ENCODE peak calls at places on chromosome 18, in five cellular contexts. J is astrocyte of the spinal cord, O is WTC11, B is lung, T is uterus. G is an unnamed sample.

GRCh38 chr18:45775241-45775676 is 50.2 kb upstream of the SIGLEC15 start:
- DNase-seq in B (peak), J (peak), O (peak), T (peak), G (peak)

GRCh38 chr18:68438983-68439382 is 275.9 kb downstream of the TMX3 start:
- DNase-seq in O (no peak), T (no peak), B (no peak), J (no peak), G (no peak)

GRCh38 chr18:4096501-4096900 is 358.6 kb downstream of the DLGAP1 start:
- DNase-seq in B (no peak), O (no peak), T (no peak), J (peak), G (no peak)

GRCh38 chr18:58287626-58288289 is 243.7 kb downstream of the NEDD4L start:
- DNase-seq in J (no peak), O (no peak), T (no peak), B (no peak), G (no peak)

GRCh38 chr18:79912994-79913831 is 38.2 kb downstream of the SLC66A2 start:
- DNase-seq in T (no peak), J (no peak), O (no peak), B (peak), G (no peak)

GRCh38 chr18:56240405-56240804 is 398.0 kb downstream of the TXNL1 start:
- DNase-seq in B (no peak), T (no peak), O (no peak), J (peak), G (no peak)

GRCh38 chr18:9949315-9949714 is 35.5 kb downstream of the VAPA start:
- DNase-seq in J (no peak), T (no peak), B (no peak), O (no peak), G (no peak)

GRCh38 chr18:55346387-55346786 is 241.6 kb downstream of the TCF4 start:
- DNase-seq in B (no peak), T (no peak), J (no peak), O (no peak), G (no peak)

GRCh38 chr18:44897445-44898215 is 216.9 kb downstream of the SETBP1 start:
- DNase-seq in O (no peak), T (no peak), J (no peak), B (no peak), G (no peak)

GRCh38 chr18:48680871-48681270 is 142.0 kb downstream of the CTIF start:
- DNase-seq in B (no peak), T (peak), J (peak), O (no peak), G (no peak)

GRCh38 chr18:61334491-61334850 is 1.2 kb downstream of the CDH20 start:
- DNase-seq in B (no peak), J (no peak), O (peak), T (no peak), G (peak)

GRCh38 chr18:61335737-61336555 is 2.7 kb downstream of the CDH20 start:
- DNase-seq in B (no peak), J (no peak), O (no peak), T (no peak), G (no peak)

GRCh38 chr18:61334951-61335736 is 1.9 kb downstream of the CDH20 start:
- DNase-seq in B (no peak), O (no peak), T (no peak), J (no peak), G (no peak)

GRCh38 chr18:61333271-61333745 is at the start of gene CDH20:
- DNase-seq in B (no peak), O (peak), J (no peak), T (no peak), G (peak)

DNA sequence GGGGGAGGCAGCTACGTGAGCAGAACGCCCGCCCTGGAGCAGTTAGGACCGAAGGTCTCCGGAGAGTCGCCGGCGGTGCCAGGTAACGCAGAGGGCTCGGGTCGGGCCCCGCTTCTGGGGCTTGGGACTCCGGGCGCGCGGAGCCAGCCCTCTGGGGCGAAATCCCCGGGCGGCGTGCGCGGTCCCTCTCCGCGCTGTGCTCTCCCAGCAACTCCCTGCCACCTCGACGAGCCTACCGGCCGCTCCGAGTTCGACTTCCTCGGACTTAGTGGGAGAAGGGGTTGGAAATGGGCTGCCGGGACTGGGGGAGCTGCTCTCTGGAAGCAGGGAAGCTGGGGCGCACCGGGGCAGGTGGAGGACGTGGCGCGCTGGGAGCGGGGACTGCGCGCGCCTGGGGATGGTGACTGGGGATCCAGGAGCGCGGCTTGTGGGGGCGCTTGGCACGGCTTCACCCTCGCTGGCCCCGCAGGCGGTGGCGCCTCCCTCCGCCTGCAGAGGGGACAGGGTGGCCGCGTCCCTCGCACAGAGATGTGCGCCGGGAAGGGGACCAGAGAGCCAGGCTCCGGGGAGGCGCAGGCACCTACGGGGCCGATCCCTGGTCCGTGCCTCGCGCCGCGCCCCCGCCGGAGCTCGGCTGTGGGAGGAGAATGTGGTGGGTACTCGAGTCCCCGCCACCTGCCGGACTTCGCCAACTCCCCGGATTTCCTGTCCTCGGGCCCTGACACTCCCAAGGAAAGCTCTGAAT is 688 bp downstream of the CDH20 start:
- DNase-seq in B (no peak), T (no peak), O (peak), J (peak), G (peak)
- TF ChIP-seq CTCF in B (no peak), T (no peak), O (no peak), J (no peak), G (no peak)

DNA sequence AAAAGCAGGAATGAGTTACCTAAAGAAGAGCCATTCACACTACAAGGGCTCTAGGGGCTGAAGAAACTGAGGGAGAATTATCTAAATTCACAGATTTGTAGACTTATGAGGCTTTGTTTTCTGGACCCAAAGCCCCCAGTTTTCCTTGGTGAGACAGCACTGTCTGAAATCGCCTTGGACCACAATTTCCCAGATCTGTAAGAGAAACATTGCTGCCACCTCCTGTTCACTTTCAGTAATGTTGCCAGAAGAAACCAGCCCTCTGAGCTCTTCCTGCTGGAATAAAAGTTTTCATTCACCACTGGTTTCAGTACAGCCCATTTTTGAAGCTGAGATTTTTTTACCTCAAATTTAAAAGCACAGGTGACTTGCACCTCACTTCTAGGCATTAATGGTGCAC is 169.2 kb downstream of the CDH20 start:
- DNase-seq in T (peak), B (no peak), O (peak), J (peak), G (peak)
- TF ChIP-seq CTCF in T (peak), B (peak), O (peak), J (peak), G (peak)

GRCh38 chr18:43485565-43485964 is 208.3 kb upstream of the SYT4 start:
- DNase-seq in O (no peak), J (no peak), T (no peak), B (no peak), G (no peak)
- TF ChIP-seq CTCF in O (no peak), J (no peak), T (no peak), B (no peak), G (no peak)

DNA sequence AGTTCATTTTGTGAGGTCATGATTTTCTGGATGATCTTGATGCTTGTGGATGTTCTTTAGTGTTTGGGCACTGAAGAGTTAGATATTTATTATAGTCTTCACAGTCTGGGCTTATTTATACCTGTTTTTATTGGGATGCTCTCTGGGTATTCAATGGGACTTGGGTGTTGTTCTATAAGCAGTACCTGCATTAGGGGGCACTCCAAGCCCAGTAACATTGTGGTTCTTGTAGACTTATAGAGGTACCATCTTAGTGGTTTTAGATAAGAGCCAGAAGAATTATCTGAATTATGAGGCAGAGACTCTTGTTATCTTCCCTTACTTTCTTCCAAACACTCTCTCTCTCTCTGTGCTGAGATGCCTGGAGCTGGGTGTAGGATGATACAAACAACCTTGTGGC is 470.0 kb downstream of the PIK3C3 start:
- DNase-seq in O (peak), T (no peak), B (no peak), J (no peak), G (no peak)
- TF ChIP-seq CTCF in O (no peak), T (no peak), B (no peak), J (no peak), G (no peak)

GRCh38 chr18:62037012-62037742 is 144.4 kb upstream of the RNF152 start:
- DNase-seq in O (no peak), T (peak), J (no peak), B (no peak), G (no peak)

GRCh38 chr18:62033756-62034155 is 140.9 kb upstream of the RNF152 start:
- DNase-seq in O (no peak), B (no peak), J (no peak), T (no peak), G (no peak)

GRCh38 chr18:62033207-62033606 is 140.4 kb upstream of the RNF152 start:
- DNase-seq in O (no peak), B (no peak), T (no peak), J (no peak), G (no peak)

GRCh38 chr18:62037989-62038778 is 145.4 kb upstream of the RNF152 start:
- DNase-seq in O (no peak), B (no peak), J (peak), T (no peak), G (no peak)
- TF ChIP-seq CTCF in O (no peak), B (no peak), J (no peak), T (peak), G (no peak)

GRCh38 chr18:6571239-6571602 is 156.5 kb upstream of the L3MBTL4 start:
- DNase-seq in B (no peak), T (no peak), O (no peak), J (no peak), G (no peak)

GRCh38 chr18:6578686-6579085 is 150.8 kb upstream of the ARHGAP28 start:
- DNase-seq in B (no peak), O (no peak), T (no peak), J (no peak), G (no peak)

GRCh38 chr18:6575908-6576307 is 153.6 kb upstream of the ARHGAP28 start:
- DNase-seq in O (no peak), T (no peak), B (no peak), J (no peak), G (no peak)

DNA sequence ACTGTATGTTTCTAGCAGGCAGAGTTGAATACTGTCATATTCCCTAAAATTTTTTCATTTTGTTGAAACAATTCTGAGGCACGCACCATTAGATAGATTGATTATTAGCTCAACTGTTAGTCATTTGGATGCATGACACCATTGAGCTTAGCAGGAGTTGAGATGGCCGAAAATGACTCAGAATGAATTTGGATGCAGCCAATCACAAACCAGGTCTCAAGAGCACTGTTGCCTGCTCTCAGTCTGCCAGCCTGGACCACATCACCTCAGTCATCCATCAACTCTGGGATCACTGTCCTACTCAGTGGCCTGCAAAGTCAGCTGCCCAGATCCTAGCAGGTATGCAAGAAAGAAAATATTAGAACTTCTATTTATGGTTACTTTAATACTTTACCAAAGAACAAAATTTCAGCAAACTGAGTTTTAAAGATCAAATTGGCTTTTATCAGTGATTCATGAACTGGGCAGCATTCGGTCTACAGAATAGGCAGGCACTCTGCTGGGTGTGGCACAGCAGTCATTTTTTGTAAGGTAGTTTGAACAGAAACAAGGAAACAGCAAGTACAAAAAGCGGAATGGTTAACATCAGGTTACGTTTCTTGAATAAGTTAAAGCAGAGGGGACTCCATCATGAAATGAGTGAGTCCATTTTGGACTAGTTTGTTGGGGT is 152.7 kb upstream of the ARHGAP28 start:
- DNase-seq in J (no peak), T (no peak), O (no peak), B (no peak), G (no peak)
- TF ChIP-seq CTCF in J (no peak), T (no peak), O (no peak), B (no peak), G (no peak)

GRCh38 chr18:77054606-77055428 is 77.8 kb downstream of the MBP start:
- DNase-seq in T (peak), J (peak), O (peak), B (peak), G (peak)
- TF ChIP-seq CTCF in T (peak), J (peak), O (no peak), B (peak), G (no peak)

DNA sequence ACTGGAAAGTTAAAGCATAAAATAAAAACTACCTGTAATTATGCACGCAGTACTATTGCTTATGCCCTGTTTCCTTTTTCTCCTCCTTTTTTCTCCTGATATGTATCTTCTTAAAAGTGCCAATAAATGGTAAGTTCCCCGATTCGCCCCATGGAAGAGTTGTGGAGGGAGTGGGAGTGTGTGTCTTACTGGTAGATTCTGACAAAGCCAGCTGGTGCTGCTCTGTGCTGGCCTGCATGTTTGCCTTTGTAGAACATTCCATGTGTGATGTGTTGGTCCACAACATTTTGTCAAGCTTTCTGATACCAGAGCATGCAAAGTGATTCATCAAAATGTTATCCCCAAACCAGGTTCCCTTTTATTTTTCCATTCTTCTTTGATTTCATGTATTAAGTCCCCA is 356.9 kb upstream of the RAB12 start:
- DNase-seq in O (no peak), J (no peak), T (no peak), B (no peak), G (no peak)
- TF ChIP-seq CTCF in O (no peak), J (no peak), T (no peak), B (no peak), G (no peak)

G was measured in glutamatergic neuron.